ENCODE peak calls at places on chromosomes 12 and 14, in nine cellular contexts. One of them, this sample, is unnamed. For H3K4me1, the result is how much of the 10 kb centered on the place peaks cover.

GRCh38 chr14:35362911-35363374 is 41.6 kb downstream of the NFKBIA start:
- DNase-seq in pancreas: no peak
- DNase-seq in endothelial cell of umbilical vein: peak
- DNase-seq in upper lobe of left lung: no peak
- DNase-seq in A549: no peak
- DNase-seq in spleen: no peak
- DNase-seq in endodermal cell: no peak
- DNase-seq in PC-3: no peak
- DNase-seq in aorta: peak
- DNase-seq in this sample: no peak

GRCh38 chr12:97223419-97223818 is 239.2 kb upstream of the RMST start:
- DNase-seq in pancreas: no peak
- DNase-seq in endothelial cell of umbilical vein: no peak
- DNase-seq in upper lobe of left lung: no peak
- DNase-seq in A549: no peak
- DNase-seq in spleen: no peak
- DNase-seq in endodermal cell: no peak
- DNase-seq in PC-3: no peak
- DNase-seq in aorta: no peak
- DNase-seq in this sample: no peak

GRCh38 chr12:67811437-67812361 is 163.2 kb downstream of the DYRK2 start:
- DNase-seq in pancreas: no peak
- DNase-seq in endothelial cell of umbilical vein: no peak
- DNase-seq in upper lobe of left lung: no peak
- DNase-seq in A549: no peak
- DNase-seq in spleen: no peak
- DNase-seq in endodermal cell: no peak
- DNase-seq in PC-3: peak
- DNase-seq in aorta: no peak
- DNase-seq in this sample: no peak

GRCh38 chr12:38956337-38956736 is 50.9 kb upstream of the CPNE8 start:
- DNase-seq in pancreas: no peak
- DNase-seq in endothelial cell of umbilical vein: no peak
- DNase-seq in upper lobe of left lung: no peak
- DNase-seq in A549: no peak
- DNase-seq in spleen: no peak
- DNase-seq in endodermal cell: no peak
- DNase-seq in PC-3: peak
- DNase-seq in aorta: no peak
- DNase-seq in this sample: no peak

GRCh38 chr12:104137175-104137901 is 672 bp downstream of the NFYB start:
- DNase-seq in pancreas: peak
- DNase-seq in endothelial cell of umbilical vein: peak
- DNase-seq in upper lobe of left lung: peak
- DNase-seq in A549: peak
- DNase-seq in spleen: peak
- DNase-seq in endodermal cell: peak
- DNase-seq in PC-3: peak
- DNase-seq in aorta: peak
- DNase-seq in this sample: no peak

GRCh38 chr12:101570022-101570421 is 24.7 kb upstream of the MYBPC1 start:
- DNase-seq in pancreas: peak
- DNase-seq in endothelial cell of umbilical vein: peak
- DNase-seq in upper lobe of left lung: no peak
- DNase-seq in A549: no peak
- DNase-seq in spleen: no peak
- DNase-seq in endodermal cell: no peak
- DNase-seq in PC-3: peak
- DNase-seq in aorta: no peak
- DNase-seq in this sample: no peak

GRCh38 chr14:72217164-72217563 is 284.9 kb downstream of the RGS6 start:
- DNase-seq in pancreas: no peak
- DNase-seq in endothelial cell of umbilical vein: no peak
- DNase-seq in upper lobe of left lung: no peak
- DNase-seq in A549: no peak
- DNase-seq in spleen: no peak
- DNase-seq in endodermal cell: no peak
- DNase-seq in PC-3: no peak
- DNase-seq in aorta: no peak
- DNase-seq in this sample: no peak

GRCh38 chr12:67910360-67911292 is 78.6 kb upstream of the IFNG-AS1 start:
- DNase-seq in pancreas: no peak
- DNase-seq in endothelial cell of umbilical vein: no peak
- DNase-seq in upper lobe of left lung: no peak
- DNase-seq in A549: peak
- DNase-seq in spleen: no peak
- DNase-seq in endodermal cell: no peak
- DNase-seq in PC-3: peak
- DNase-seq in aorta: no peak
- DNase-seq in this sample: no peak

GRCh38 chr12:53258541-53259539 is 9.3 kb upstream of the ESPL1 start:
- DNase-seq in pancreas: no peak
- DNase-seq in endothelial cell of umbilical vein: peak
- DNase-seq in upper lobe of left lung: no peak
- DNase-seq in A549: no peak
- DNase-seq in spleen: no peak
- DNase-seq in endodermal cell: no peak
- DNase-seq in PC-3: no peak
- DNase-seq in aorta: no peak
- DNase-seq in this sample: no peak

GRCh38 chr12:111953455-111953854 is 59.5 kb downstream of the TMEM116 start:
- DNase-seq in pancreas: no peak
- DNase-seq in endothelial cell of umbilical vein: peak
- DNase-seq in upper lobe of left lung: peak
- DNase-seq in A549: no peak
- DNase-seq in spleen: no peak
- DNase-seq in endodermal cell: no peak
- DNase-seq in PC-3: no peak
- DNase-seq in aorta: no peak
- DNase-seq in this sample: no peak

GRCh38 chr12:104073699-104074098 is 9.4 kb downstream of the HCFC2 start:
- DNase-seq in pancreas: no peak
- DNase-seq in endothelial cell of umbilical vein: no peak
- DNase-seq in upper lobe of left lung: no peak
- DNase-seq in A549: no peak
- DNase-seq in spleen: no peak
- DNase-seq in endodermal cell: no peak
- DNase-seq in PC-3: no peak
- DNase-seq in aorta: no peak
- DNase-seq in this sample: no peak

GRCh38 chr14:64680013-64680674 is 24.1 kb upstream of the PLEKHG3 start:
- DNase-seq in pancreas: no peak
- DNase-seq in endothelial cell of umbilical vein: no peak
- DNase-seq in upper lobe of left lung: no peak
- DNase-seq in A549: no peak
- DNase-seq in spleen: peak
- DNase-seq in endodermal cell: no peak
- DNase-seq in PC-3: peak
- DNase-seq in aorta: peak
- DNase-seq in this sample: no peak

GRCh38 chr12:32558941-32559340 is 120.2 kb upstream of the DNM1L start:
- DNase-seq in pancreas: no peak
- DNase-seq in endothelial cell of umbilical vein: no peak
- DNase-seq in upper lobe of left lung: no peak
- DNase-seq in A549: no peak
- DNase-seq in spleen: no peak
- DNase-seq in endodermal cell: no peak
- DNase-seq in PC-3: no peak
- DNase-seq in aorta: no peak
- DNase-seq in this sample: no peak

GRCh38 chr12:5258498-5258897 is 173.4 kb upstream of the NTF3 start:
- DNase-seq in pancreas: no peak
- DNase-seq in endothelial cell of umbilical vein: no peak
- DNase-seq in upper lobe of left lung: no peak
- DNase-seq in A549: no peak
- DNase-seq in spleen: no peak
- DNase-seq in endodermal cell: no peak
- DNase-seq in PC-3: no peak
- DNase-seq in aorta: no peak
- DNase-seq in this sample: no peak

GRCh38 chr12:28872654-28873268 is 276.3 kb upstream of the FAR2 start:
- DNase-seq in pancreas: peak
- DNase-seq in endothelial cell of umbilical vein: peak
- DNase-seq in upper lobe of left lung: no peak
- DNase-seq in A549: peak
- DNase-seq in spleen: no peak
- DNase-seq in endodermal cell: peak
- DNase-seq in PC-3: peak
- DNase-seq in aorta: no peak
- DNase-seq in this sample: peak

GRCh38 chr12:116882742-116883141 is 1.5 kb upstream of the HRK start:
- DNase-seq in pancreas: no peak
- DNase-seq in endothelial cell of umbilical vein: peak
- DNase-seq in upper lobe of left lung: no peak
- DNase-seq in A549: peak
- DNase-seq in spleen: peak
- DNase-seq in endodermal cell: peak
- DNase-seq in PC-3: peak
- DNase-seq in aorta: no peak
- DNase-seq in this sample: no peak

DNA sequence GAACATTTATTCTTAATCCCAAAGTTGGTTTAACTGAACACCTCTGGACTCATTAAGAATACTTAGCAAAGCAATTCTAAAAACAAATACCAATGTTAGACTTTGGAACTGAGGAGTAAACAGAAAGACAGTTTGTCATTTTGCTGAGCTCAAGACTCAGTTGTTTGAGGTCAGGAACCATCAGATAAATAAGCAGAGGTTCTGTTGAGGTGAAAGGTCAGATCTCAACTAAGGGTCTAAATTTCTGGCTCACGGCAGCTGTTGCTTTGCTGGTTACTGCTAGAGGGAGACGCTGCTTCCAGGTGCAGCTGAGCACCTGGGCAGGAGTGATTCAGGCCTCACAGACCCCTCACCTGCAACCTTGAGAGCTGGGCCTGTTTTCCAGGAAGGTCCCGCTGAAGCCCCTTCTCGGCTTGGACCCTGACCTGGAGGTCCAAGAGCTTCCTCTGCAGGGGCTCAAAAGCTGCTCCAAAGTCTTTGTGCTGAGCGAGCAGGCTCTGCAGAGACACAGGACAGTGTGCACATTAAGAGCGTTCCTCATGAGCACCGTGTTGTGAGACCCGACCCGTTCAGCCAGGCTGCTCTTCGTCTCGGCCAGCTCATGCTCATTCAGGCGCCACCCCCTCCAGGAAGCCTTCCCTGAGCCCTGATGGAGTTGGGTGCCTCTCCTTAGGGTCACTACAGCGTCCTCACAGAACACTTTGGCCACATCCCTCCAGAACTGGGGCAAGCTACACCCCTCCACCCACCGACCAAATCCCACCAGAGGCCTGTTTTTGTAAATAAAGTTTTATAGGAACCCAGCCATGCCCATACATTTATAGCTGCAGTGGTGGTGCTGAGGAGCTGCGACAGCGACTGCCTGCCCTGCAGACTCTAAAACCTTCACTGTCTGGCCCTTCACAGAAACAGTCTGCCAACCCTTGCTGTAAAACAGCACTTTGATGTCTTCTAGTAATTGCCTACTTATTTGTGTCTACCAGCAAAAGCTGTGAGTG is 72.0 kb downstream of the SYNE3 start:
- DNase-seq in pancreas: no peak
- DNase-seq in endothelial cell of umbilical vein: no peak
- DNase-seq in upper lobe of left lung: no peak
- DNase-seq in A549: no peak
- DNase-seq in spleen: no peak
- DNase-seq in endodermal cell: no peak
- DNase-seq in PC-3: no peak
- DNase-seq in aorta: no peak
- DNase-seq in this sample: no peak
- H3K4me1 ChIP-seq in pancreas: under half
- H3K4me1 ChIP-seq in endothelial cell of umbilical vein: under half
- H3K4me1 ChIP-seq in upper lobe of left lung: under half
- H3K4me1 ChIP-seq in A549: under half
- H3K4me1 ChIP-seq in spleen: under half
- H3K4me1 ChIP-seq in endodermal cell: under half
- H3K4me1 ChIP-seq in PC-3: under half
- H3K4me1 ChIP-seq in aorta: under half
- H3K4me1 ChIP-seq in this sample: under half

GRCh38 chr12:51954465-51955361 is 3.2 kb downstream of the ACVR1B start:
- DNase-seq in pancreas: peak
- DNase-seq in endothelial cell of umbilical vein: no peak
- DNase-seq in upper lobe of left lung: no peak
- DNase-seq in A549: no peak
- DNase-seq in spleen: no peak
- DNase-seq in endodermal cell: peak
- DNase-seq in PC-3: peak
- DNase-seq in aorta: no peak
- DNase-seq in this sample: no peak
- H3K4me1 ChIP-seq in pancreas: under half
- H3K4me1 ChIP-seq in endothelial cell of umbilical vein: under half
- H3K4me1 ChIP-seq in upper lobe of left lung: under half
- H3K4me1 ChIP-seq in A549: under half
- H3K4me1 ChIP-seq in spleen: half or more
- H3K4me1 ChIP-seq in endodermal cell: under half
- H3K4me1 ChIP-seq in PC-3: under half
- H3K4me1 ChIP-seq in aorta: under half
- H3K4me1 ChIP-seq in this sample: under half

DNA sequence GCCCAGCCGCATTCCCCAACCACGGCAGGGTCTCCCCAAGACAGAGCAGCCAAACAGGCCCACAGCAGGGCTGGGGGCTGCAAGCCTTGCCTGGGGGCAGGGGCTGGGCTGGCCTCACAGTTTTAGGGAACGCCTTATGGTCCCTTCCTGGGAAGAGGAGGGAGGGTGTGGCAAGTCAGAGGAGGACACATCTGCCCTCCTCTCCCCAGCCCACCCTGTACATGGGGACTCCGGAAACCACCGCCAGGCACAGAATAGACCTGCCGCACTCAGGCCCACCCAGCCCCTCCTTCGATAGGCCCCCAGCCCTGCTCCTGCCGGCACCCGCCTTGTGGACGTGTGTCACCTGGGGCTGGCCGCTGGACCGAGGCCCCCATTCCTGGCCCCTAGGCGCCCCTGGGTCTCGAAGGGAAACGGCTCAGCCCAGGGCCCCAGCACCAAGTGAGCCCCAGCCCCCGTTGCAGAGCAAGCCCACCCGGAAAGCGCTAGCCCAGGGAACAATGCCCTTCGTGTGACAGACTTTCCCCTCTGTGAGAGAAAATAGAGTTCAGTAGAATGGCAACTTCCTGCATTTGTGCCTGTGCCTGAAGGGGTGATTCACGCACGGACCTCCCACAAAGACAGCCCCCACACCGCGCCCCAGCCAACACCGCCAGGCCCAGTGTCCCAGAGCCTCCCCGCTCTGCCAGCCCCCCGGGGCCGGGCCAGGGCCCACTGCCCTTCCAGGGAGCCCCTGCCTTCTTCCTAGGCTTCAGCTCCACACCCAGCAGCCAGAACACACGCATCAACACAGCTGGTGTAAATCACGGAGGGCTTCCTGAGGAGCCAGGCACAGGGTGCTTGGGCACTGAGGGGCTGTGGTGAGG is 12.0 kb upstream of the NUDT14 start:
- DNase-seq in pancreas: no peak
- DNase-seq in endothelial cell of umbilical vein: peak
- DNase-seq in upper lobe of left lung: no peak
- DNase-seq in A549: no peak
- DNase-seq in spleen: no peak
- DNase-seq in endodermal cell: no peak
- DNase-seq in PC-3: no peak
- DNase-seq in aorta: no peak
- DNase-seq in this sample: no peak
- H3K4me1 ChIP-seq in pancreas: under half
- H3K4me1 ChIP-seq in endothelial cell of umbilical vein: under half
- H3K4me1 ChIP-seq in upper lobe of left lung: half or more
- H3K4me1 ChIP-seq in A549: under half
- H3K4me1 ChIP-seq in spleen: half or more
- H3K4me1 ChIP-seq in endodermal cell: under half
- H3K4me1 ChIP-seq in PC-3: under half
- H3K4me1 ChIP-seq in aorta: under half
- H3K4me1 ChIP-seq in this sample: under half

GRCh38 chr12:131112690-131113290 is 159.1 kb downstream of the ADGRD1 start:
- DNase-seq in pancreas: no peak
- DNase-seq in endothelial cell of umbilical vein: no peak
- DNase-seq in upper lobe of left lung: no peak
- DNase-seq in A549: no peak
- DNase-seq in spleen: peak
- DNase-seq in endodermal cell: no peak
- DNase-seq in PC-3: no peak
- DNase-seq in aorta: peak
- DNase-seq in this sample: no peak
- H3K4me1 ChIP-seq in pancreas: under half
- H3K4me1 ChIP-seq in endothelial cell of umbilical vein: under half
- H3K4me1 ChIP-seq in upper lobe of left lung: under half
- H3K4me1 ChIP-seq in A549: under half
- H3K4me1 ChIP-seq in spleen: under half
- H3K4me1 ChIP-seq in endodermal cell: under half
- H3K4me1 ChIP-seq in PC-3: under half
- H3K4me1 ChIP-seq in aorta: under half
- H3K4me1 ChIP-seq in this sample: under half

This sample was measured in Panc1.